ENCODE peak calls at places on chromosomes 13 and 19, in nine cellular contexts. W, O, U, X, D, E, V, I and G are unnamed samples.
A peak's percentile ranks its signal among the peaks of the same experiment; 100 is the strongest.

GRCh38 chr13:106533940-106534843 is 1.3 kb downstream of the EFNB2 start:
- DNase-seq in V (peak; percentile 53), O (peak; percentile 60), W (peak; percentile 75), E (peak; percentile 78), X (peak; percentile 83), D (no peak), I (no peak), U (peak; percentile 23), G (peak; percentile 76)

GRCh38 chr13:100514788-100515409 is 73.7 kb downstream of the GGACT start:
- DNase-seq in D (peak; percentile 87), U (peak; percentile 82), E (peak; percentile 76), I (no peak), W (peak; percentile 83), V (peak; percentile 76), X (peak; percentile 72), O (peak; percentile 42), G (peak; percentile 93)

GRCh38 chr13:111325941-111326620 is 5.6 kb downstream of the TEX29 start:
- DNase-seq in E (no peak), O (no peak), X (no peak), V (no peak), I (no peak), D (no peak), U (no peak), W (no peak), G (no peak)

GRCh38 chr13:97212540-97213146 is 9.5 kb upstream of the MBNL2 start:
- DNase-seq in I (peak; percentile 39), O (peak; percentile 55), U (peak; percentile 37), V (no peak), X (peak; percentile 53), D (no peak), E (peak; percentile 66), W (no peak), G (no peak)

GRCh38 chr13:87669379-87669978 is 1.7 kb upstream of the SLITRK5 start:
- DNase-seq in O (peak; percentile 43), U (no peak), W (no peak), V (no peak), E (peak; percentile 51), X (peak; percentile 59), D (no peak), I (no peak), G (no peak)

GRCh38 chr13:74930402-74931165 is 551.4 kb downstream of the TBC1D4 start:
- DNase-seq in X (peak; percentile 13), W (no peak), U (no peak), O (no peak), E (no peak), D (no peak), I (no peak), V (no peak), G (no peak)

GRCh38 chr13:49776871-49777270 is 15.6 kb downstream of the KPNA3 start:
- DNase-seq in I (no peak), V (no peak), U (no peak), W (no peak), D (no peak), X (no peak), E (no peak), O (no peak), G (no peak)

GRCh38 chr13:76992548-76993001 is 694 bp downstream of the CLN5 start:
- DNase-seq in U (peak; percentile 43), E (peak; percentile 46), D (no peak), W (no peak), X (peak; percentile 75), I (no peak), V (no peak), O (no peak), G (no peak)

GRCh38 chr13:111954681-111955411 is 112.1 kb upstream of the SOX1 start:
- DNase-seq in O (no peak), E (peak; percentile 34), I (no peak), V (no peak), U (no peak), W (no peak), D (peak; percentile 15), X (peak; percentile 29), G (no peak)

GRCh38 chr19:28497887-28498286 is 715.1 kb downstream of the UQCRFS1 start:
- DNase-seq in W (no peak), E (no peak), O (no peak), V (no peak), I (no peak), X (no peak), D (no peak), U (no peak), G (no peak)

GRCh38 chr19:46913198-46913851 is 52.5 kb downstream of the ARHGAP35 start:
- DNase-seq in U (no peak), W (no peak), O (no peak), D (no peak), E (peak; percentile 68), X (no peak), V (no peak), I (no peak), G (no peak)

GRCh38 chr19:46915386-46915785 is 54.6 kb downstream of the ARHGAP35 start:
- DNase-seq in O (no peak), D (no peak), U (no peak), W (no peak), V (no peak), X (peak; percentile 43), I (no peak), E (no peak), G (no peak)

GRCh38 chr19:46916971-46917370 is 56.2 kb downstream of the ARHGAP35 start:
- DNase-seq in E (no peak), W (no peak), V (no peak), D (no peak), O (no peak), X (no peak), I (no peak), U (no peak), G (no peak)

GRCh38 chr19:46911456-46911855 is 50.7 kb downstream of the ARHGAP35 start:
- DNase-seq in W (no peak), V (no peak), O (no peak), U (no peak), I (no peak), D (no peak), E (no peak), X (no peak), G (no peak)

GRCh38 chr19:46913852-46914430 is 53.1 kb downstream of the ARHGAP35 start:
- DNase-seq in U (no peak), O (peak; percentile 91), I (no peak), V (no peak), W (no peak), X (peak; percentile 88), D (no peak), E (no peak), G (no peak)
- H3K27ac ChIP-seq in U (no peak overlapping the region), O (peak overlapping the region; percentile 82), I (peak overlapping the region; percentile 24), V (peak overlapping the region; percentile 65), W (peak overlapping the region; percentile 54), X (peak overlapping the region; percentile 67), D (peak overlapping the region; percentile 50), E (no peak overlapping the region), G (peak overlapping the region; percentile 42)

DNA sequence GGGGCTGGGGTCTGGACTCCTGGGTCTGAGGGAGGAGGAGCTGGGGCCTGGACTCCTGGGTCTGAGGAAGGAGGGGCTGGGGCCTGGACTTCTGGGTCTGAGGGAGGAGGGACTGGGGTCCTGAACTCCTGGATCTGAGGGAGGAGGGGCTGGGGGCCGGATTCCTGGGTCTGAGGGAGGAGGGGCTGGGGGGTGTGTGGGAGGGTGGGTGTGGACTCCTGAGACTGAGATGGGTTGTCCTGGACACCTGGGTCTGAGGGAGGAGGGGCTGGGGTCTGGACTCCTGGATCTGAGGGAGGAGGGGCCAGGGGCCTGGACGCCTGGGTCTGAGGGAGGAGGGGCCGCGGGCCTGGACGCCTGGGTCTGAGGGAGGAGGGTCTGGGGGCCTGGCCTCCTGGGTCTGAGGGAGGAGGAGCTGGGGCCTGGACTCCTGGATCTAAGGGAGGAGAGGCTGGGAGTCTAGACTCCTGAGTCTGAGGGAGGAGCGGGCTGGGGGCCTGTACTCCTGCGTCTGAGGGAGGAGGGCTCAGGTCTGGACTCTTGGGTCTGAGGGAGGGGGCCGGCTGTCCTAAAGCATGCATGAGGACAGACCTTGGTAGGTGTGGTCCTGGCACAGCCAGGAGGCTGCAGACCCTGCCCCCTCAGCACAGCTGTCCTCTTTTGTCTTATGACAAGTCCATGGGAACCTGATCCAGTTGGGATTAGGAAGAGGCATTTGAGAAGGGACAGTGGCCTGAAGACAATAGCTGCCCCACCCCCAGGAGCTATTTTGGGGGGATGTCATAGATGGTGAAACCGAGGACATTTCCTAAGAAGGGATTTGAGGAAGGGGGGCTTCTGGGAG is 1.4 kb downstream of the TNNT1 start:
- DNase-seq in D (no peak), W (no peak), O (no peak), I (no peak), U (no peak), E (peak; percentile 54), V (no peak), X (no peak), G (no peak)
- H3K4me3 ChIP-seq in D (no peak overlapping the region), W (no peak overlapping the region), O (peak overlapping the region; percentile 67), I (no peak overlapping the region), U (no peak overlapping the region), E (no peak overlapping the region), V (no peak overlapping the region), X (no peak overlapping the region), G (no peak overlapping the region)

GRCh38 chr19:2819540-2820111 is at the start of gene ZNF554:
- DNase-seq in O (peak; percentile 77), D (peak; percentile 88), W (peak; percentile 99), V (peak; percentile 99), X (peak; percentile 94), I (peak; percentile 98), E (peak; percentile 97), U (peak; percentile 98), G (peak; percentile 99)
- H3K27ac ChIP-seq in O (no peak within 1 kb of the TSS), D (peak within 1 kb of the TSS; percentile 63), W (peak within 1 kb of the TSS; percentile 76), V (peak within 1 kb of the TSS; percentile 57), X (no peak within 1 kb of the TSS), I (peak within 1 kb of the TSS; percentile 72), E (no peak within 1 kb of the TSS), U (peak within 1 kb of the TSS; percentile 62), G (no peak within 1 kb of the TSS)

GRCh38 chr19:3042545-3043267 is 13.6 kb upstream of the TLE2 start:
- DNase-seq in W (no peak), U (no peak), X (no peak), O (no peak), V (no peak), E (no peak), D (no peak), I (no peak), G (no peak)
- H3K4me3 ChIP-seq in W (no peak overlapping the region), U (no peak overlapping the region), X (no peak overlapping the region), O (no peak overlapping the region), V (peak overlapping the region; percentile 2), E (no peak overlapping the region), D (no peak overlapping the region), I (peak overlapping the region; percentile 23), G (peak overlapping the region; percentile 29)

DNA sequence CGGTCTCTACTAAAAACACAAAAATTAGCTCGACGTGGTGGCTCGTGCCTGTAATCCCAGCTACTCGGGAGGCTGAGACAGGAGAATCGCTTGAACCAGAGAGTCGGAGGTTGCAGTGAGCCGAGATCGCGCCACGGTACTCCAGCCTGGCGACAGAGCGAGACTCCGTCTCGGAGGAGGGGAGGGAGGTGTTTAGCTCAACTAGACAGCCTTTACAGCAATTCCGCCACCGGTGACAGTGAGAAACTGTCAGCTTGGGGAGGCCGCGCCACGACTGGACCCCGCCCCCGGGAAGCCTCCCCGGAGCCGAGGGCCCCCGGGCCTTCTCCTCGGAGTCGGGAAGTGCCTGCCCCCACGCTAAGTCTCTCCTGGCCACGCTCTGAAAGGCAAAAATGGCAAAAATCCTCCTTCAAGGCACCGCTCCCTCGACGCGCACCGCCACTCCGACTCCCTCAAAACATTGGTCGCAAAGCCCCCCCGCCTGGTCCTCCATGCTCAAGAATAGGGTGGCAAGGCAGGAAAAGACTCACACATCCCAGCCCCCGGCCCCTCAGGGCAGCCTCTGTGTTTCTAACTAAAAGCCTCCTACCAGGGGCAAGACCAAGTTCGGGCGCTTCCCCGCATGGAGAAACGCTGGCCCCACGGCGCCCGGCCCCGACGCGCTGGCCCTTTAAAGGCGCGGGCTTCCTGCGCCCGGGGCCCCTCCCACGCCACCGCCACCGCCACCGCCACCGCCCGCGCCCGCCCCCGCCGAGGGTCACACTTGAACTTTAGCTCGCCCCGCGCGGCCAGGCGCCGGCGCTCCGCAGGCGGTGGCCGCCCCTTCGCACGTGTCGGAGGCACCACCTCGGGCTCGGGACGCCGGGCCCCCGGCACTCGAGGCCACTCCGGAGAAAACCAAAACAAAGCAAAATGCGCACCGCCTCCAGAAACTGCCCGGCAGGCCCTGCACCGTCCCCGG is 2.1 kb downstream of the FOXO1 start:
- DNase-seq in W (peak; percentile 90), U (peak; percentile 79), E (peak; percentile 79), O (no peak), D (peak; percentile 51), I (peak; percentile 93), X (peak; percentile 46), V (peak; percentile 87), G (peak; percentile 94)
- H3K27ac ChIP-seq in W (peak overlapping the region; percentile 99), U (peak overlapping the region; percentile 98), E (peak overlapping the region; percentile 94), O (peak overlapping the region; percentile 48), D (peak overlapping the region; percentile 73), I (peak overlapping the region; percentile 99), X (peak overlapping the region; percentile 60), V (peak overlapping the region; percentile 97), G (peak overlapping the region; percentile 97)